ENCODE peak calls at places on chromosomes 3 and 15, in four cellular contexts. G is MM.1S, A is upper lobe of left lung, X is pancreas. N is an unnamed sample.

GRCh38 chr15:85730001-85730820 is 64.5 kb downstream of the KLHL25 start:
- DNase-seq in X (no peak), A (no peak), G (peak), N (peak)

GRCh38 chr15:64340355-64340754 is 15.6 kb downstream of the CSNK1G1 start:
- DNase-seq in X (no peak), G (no peak), A (no peak), N (no peak)

GRCh38 chr3:73431136-73431933 is 193.4 kb downstream of the PDZRN3 start:
- DNase-seq in A (no peak), X (no peak), G (no peak), N (no peak)

GRCh38 chr15:82625136-82625535 is 22.0 kb downstream of the CPEB1 start:
- DNase-seq in X (no peak), G (no peak), A (no peak), N (no peak)

GRCh38 chr15:39963806-39964205 is 29.9 kb downstream of the EIF2AK4 start:
- DNase-seq in X (no peak), A (no peak), G (no peak), N (no peak)

GRCh38 chr15:38660726-38661125 is 96.1 kb upstream of the RASGRP1 start:
- DNase-seq in A (no peak), G (no peak), X (no peak), N (no peak)

GRCh38 chr3:157204431-157204830 is 44.5 kb upstream of the CCNL1 start:
- DNase-seq in X (no peak), G (peak), A (no peak), N (peak)

GRCh38 chr3:194103475-194103874 is 32.5 kb upstream of the HES1 start:
- DNase-seq in G (peak), X (no peak), A (no peak), N (no peak)

GRCh38 chr3:196409409-196409808 is 22.8 kb downstream of the UBXN7 start:
- DNase-seq in G (no peak), X (no peak), A (no peak), N (no peak)

GRCh38 chr3:124707667-124708066 is 22.6 kb upstream of the UMPS start:
- DNase-seq in X (no peak), A (no peak), G (no peak), N (peak)

GRCh38 chr15:51759557-51760070 is 8.2 kb downstream of the TMOD2 start:
- DNase-seq in G (no peak), X (no peak), A (no peak), N (peak)

GRCh38 chr3:20320489-20320888 is 134.5 kb upstream of the SGO1 start:
- DNase-seq in G (no peak), A (no peak), X (no peak), N (no peak)

GRCh38 chr15:65796610-65797012 is 4.5 kb upstream of the DENND4A start:
- DNase-seq in A (no peak), X (no peak), G (no peak), N (peak)

GRCh38 chr15:59299919-59300617 is 72.6 kb downstream of the MYO1E start:
- DNase-seq in A (no peak), X (no peak), G (peak), N (peak)

GRCh38 chr3:117045143-117045542 is 335.6 kb downstream of the TUSC7 start:
- DNase-seq in A (no peak), G (no peak), X (no peak), N (no peak)

GRCh38 chr3:135629696-135630408 is 335.7 kb upstream of the PPP2R3A start:
- DNase-seq in A (no peak), X (no peak), G (no peak), N (no peak)

GRCh38 chr15:29921130-29921601 is 98.9 kb upstream of the TJP1 start:
- DNase-seq in G (no peak), X (no peak), A (no peak), N (no peak)

GRCh38 chr3:184466413-184466960 is 86.6 kb downstream of the CHRD start:
- DNase-seq in A (no peak), G (peak), X (peak), N (peak)

GRCh38 chr15:61173899-61174689 is 55.0 kb downstream of the RORA start:
- DNase-seq in X (no peak), G (no peak), A (no peak), N (no peak)

GRCh38 chr3:154085799-154086198 is 35.4 kb upstream of the ARHGEF26 start:
- DNase-seq in A (no peak), X (no peak), G (no peak), N (no peak)

GRCh38 chr3:140829796-140830195 is 111.8 kb upstream of the SLC25A36 start:
- DNase-seq in A (no peak), X (no peak), G (no peak), N (no peak)

GRCh38 chr3:24477090-24477656 is 17.5 kb downstream of the THRB start:
- DNase-seq in X (no peak), G (no peak), A (no peak), N (no peak)

GRCh38 chr15:64263567-64263966 is 92.4 kb downstream of the CSNK1G1 start:
- DNase-seq in X (no peak), G (peak), A (no peak), N (no peak)

GRCh38 chr15:31091531-31091930 is 10.0 kb downstream of the TRPM1 start:
- DNase-seq in A (no peak), G (no peak), X (no peak), N (no peak)

GRCh38 chr15:99911824-99912223 is 178.6 kb upstream of the LYSMD4 start:
- DNase-seq in G (no peak), X (no peak), A (no peak), N (no peak)

GRCh38 chr3:162138509-162138908 is 641.9 kb downstream of the OTOL1 start:
- DNase-seq in A (no peak), G (no peak), X (no peak), N (no peak)

GRCh38 chr3:132911741-132912415 is 126.3 kb upstream of the TMEM108 start:
- DNase-seq in X (no peak), G (no peak), A (no peak), N (no peak)

DNA sequence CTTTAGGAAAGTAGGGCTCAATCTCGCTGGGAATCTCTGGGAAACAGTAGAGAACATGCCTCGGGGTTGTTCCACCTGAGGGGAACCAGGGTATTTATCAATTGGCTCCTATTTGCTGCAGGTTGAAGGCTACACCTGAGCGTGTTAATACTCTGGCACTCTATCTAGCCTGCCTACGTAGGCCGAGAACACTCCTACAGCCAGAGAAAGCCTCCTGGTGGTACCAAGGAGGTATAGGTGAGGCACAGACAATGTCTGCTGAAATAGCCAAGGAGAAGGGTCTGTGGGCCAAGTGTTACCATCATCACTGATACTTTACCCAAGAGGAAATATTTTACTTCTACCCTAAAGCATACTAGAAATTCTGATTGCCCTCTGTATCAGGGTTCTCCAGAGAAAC is 341.0 kb upstream of the UBE2E2 start:
- DNase-seq in X (no peak), A (no peak), G (no peak), N (no peak)
- TF ChIP-seq CTCF in X (no peak), A (no peak), G (no peak), N (no peak)

DNA sequence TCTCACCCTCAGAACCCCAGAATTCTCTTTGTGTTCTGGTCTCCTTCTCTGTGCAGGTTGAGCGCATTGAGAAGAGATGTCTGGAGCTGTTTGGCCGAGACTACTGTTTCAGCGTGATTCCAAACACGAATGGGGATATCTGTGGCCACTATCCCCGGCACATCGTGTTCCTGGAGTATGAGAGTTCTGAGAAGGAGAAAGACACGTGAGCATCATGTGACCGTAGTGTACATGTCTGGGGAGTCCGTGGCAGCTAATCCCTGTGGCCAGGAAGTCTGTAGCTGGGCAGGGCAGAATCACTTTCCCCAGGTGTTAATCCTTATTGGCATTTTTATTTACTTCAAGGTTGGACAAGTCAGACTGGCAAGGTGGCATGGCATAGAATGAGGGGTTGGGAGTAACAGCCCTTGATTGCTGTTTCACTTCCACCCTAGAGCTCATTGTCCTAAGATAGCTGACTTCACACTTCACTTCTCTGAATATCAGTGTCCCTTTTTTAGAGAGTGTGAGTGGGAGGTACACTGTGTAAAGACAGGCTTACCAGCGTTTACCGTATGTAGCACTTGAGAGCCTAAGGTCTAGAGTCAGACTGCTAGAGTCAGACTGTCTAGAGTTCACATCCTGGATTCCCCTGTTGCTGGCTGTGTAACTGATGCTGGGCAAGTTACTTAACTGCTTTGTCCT is 4.4 kb downstream of the MTMR14 start:
- DNase-seq in X (no peak), G (peak), A (no peak), N (no peak)
- H3K4me3 ChIP-seq in X (no peak), G (no peak), A (no peak), N (no peak)

DNA sequence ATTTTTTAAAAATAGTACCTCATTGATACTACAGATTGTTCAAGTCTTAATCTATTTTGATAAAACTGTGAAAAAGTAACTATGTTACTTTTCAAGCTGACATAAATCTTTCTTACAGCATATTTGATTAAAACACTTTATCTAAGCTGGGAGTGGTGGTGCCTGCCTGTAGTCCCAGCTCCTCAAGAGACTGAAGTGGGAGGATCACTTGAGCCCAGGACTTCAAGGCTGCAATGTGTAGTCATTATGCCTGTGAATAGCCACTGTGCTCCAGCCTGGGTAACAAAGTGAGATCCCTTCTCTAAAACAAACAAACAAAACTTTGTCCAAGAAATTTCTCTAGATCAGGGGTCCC is 59.6 kb upstream of the NEDD4 start:
- DNase-seq in G (no peak), A (no peak), X (no peak), N (no peak)
- TF ChIP-seq CTCF in G (no peak), A (no peak), X (no peak), N (no peak)

GRCh38 chr3:16841354-16841753 is 43.4 kb upstream of the PLCL2 start:
- DNase-seq in G (peak), A (no peak), X (no peak), N (no peak)
- H3K4me3 ChIP-seq in G (peak), A (no peak), X (no peak), N (no peak)

GRCh38 chr3:61922118-61922517 is 360.7 kb downstream of the PTPRG start:
- DNase-seq in G (no peak), A (no peak), X (no peak), N (peak)

GRCh38 chr3:61914277-61914676 is 352.9 kb downstream of the PTPRG start:
- DNase-seq in G (no peak), X (no peak), A (no peak), N (no peak)

GRCh38 chr3:61924065-61924740 is 362.8 kb downstream of the PTPRG start:
- DNase-seq in G (no peak), X (no peak), A (no peak), N (no peak)

GRCh38 chr3:61915296-61915695 is 353.9 kb downstream of the PTPRG start:
- DNase-seq in X (no peak), A (no peak), G (no peak), N (no peak)

DNA sequence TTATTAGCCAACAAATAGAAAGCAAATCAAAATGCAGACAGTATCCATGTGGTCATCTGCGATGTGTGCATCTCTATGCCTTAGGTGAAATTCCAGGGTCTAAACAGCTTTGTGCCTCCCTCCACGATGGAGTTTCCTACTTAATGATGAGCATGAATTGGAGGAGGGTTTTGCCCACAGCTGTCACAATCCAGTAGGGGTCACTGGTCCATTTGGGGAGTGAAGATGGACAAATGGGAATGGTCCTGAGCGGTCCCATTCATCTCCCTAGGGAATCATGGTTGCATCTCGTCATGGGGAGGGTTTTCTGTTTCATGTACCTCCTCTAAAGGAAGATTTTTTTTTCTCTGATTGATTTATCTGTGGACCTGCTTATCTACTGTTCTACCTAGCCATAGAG is 358.0 kb downstream of the PTPRG start:
- DNase-seq in G (no peak), A (no peak), X (no peak), N (no peak)
- TF ChIP-seq CTCF in G (no peak), A (no peak), X (no peak), N (no peak)